ENCODE peak calls at places on chromosomes 2 and 18, in eight cellular contexts. N is IMR-90, I is GM10248, W is AG09319, M is prostate gland, F is fibroblast of the aortic adventitia, U is foreskin fibroblast, A is Calu3. Q is an unnamed sample.
A peak's percentile ranks its signal among the peaks of the same experiment; 100 is the strongest.

GRCh38 chr2:64831134-64831976 is 157.8 kb upstream of the SLC1A4 start:
- DNase-seq in N (peak; percentile 89), I (peak; percentile 86), W (peak; percentile 67), M (peak; percentile 36), F (peak; percentile 95), U (peak; percentile 96), A (peak; percentile 99), Q (no peak)

GRCh38 chr18:43805646-43806194 is 528.4 kb upstream of the SYT4 start:
- DNase-seq in N (no peak), I (no peak), W (no peak), M (no peak), F (peak; percentile 5), U (peak; percentile 21), A (no peak), Q (no peak)

GRCh38 chr2:195687320-195688086 is 30.5 kb downstream of the SLC39A10 start:
- DNase-seq in N (no peak), I (no peak), W (no peak), M (no peak), F (no peak), U (no peak), A (no peak), Q (no peak)

GRCh38 chr2:134499307-134499706 is 219.5 kb downstream of the TMEM163 start:
- DNase-seq in N (no peak), I (no peak), W (no peak), M (no peak), F (no peak), U (no peak), A (no peak), Q (no peak)

GRCh38 chr2:75570948-75571729 is 10.4 kb upstream of the EVA1A start:
- DNase-seq in N (peak; percentile 76), I (no peak), W (no peak), M (no peak), F (peak; percentile 49), U (no peak), A (no peak), Q (no peak)

GRCh38 chr18:48834421-48835011 is 116.2 kb downstream of the SMAD7 start:
- DNase-seq in N (peak; percentile 96), I (peak; percentile 71), W (peak; percentile 65), M (no peak), F (peak; percentile 86), U (peak; percentile 97), A (peak; percentile 75), Q (no peak)

GRCh38 chr2:237475704-237476107 is 11.3 kb upstream of the MLPH start:
- DNase-seq in N (peak; percentile 60), I (no peak), W (no peak), M (no peak), F (peak; percentile 36), U (no peak), A (peak; percentile 34), Q (no peak)

GRCh38 chr2:65137197-65137780 is 7.4 kb upstream of the RAB1A start:
- DNase-seq in N (no peak), I (no peak), W (no peak), M (no peak), F (no peak), U (no peak), A (no peak), Q (no peak)

GRCh38 chr2:2805263-2805662 is 474.2 kb upstream of the MYT1L start:
- DNase-seq in N (no peak), I (no peak), W (no peak), M (no peak), F (no peak), U (no peak), A (no peak), Q (no peak)

GRCh38 chr18:37956902-37957301 is 391.3 kb upstream of the CELF4 start:
- DNase-seq in N (no peak), I (no peak), W (no peak), M (no peak), F (no peak), U (no peak), A (no peak), Q (no peak)

GRCh38 chr18:37955201-37955600 is 389.6 kb upstream of the CELF4 start:
- DNase-seq in N (no peak), I (no peak), W (no peak), M (no peak), F (no peak), U (no peak), A (no peak), Q (no peak)

GRCh38 chr18:37956020-37956419 is 390.4 kb upstream of the CELF4 start:
- DNase-seq in N (no peak), I (no peak), W (no peak), M (no peak), F (no peak), U (no peak), A (no peak), Q (no peak)

GRCh38 chr18:37962316-37962966 is 396.8 kb upstream of the CELF4 start:
- DNase-seq in N (no peak), I (no peak), W (no peak), M (no peak), F (no peak), U (no peak), A (no peak), Q (no peak)

DNA sequence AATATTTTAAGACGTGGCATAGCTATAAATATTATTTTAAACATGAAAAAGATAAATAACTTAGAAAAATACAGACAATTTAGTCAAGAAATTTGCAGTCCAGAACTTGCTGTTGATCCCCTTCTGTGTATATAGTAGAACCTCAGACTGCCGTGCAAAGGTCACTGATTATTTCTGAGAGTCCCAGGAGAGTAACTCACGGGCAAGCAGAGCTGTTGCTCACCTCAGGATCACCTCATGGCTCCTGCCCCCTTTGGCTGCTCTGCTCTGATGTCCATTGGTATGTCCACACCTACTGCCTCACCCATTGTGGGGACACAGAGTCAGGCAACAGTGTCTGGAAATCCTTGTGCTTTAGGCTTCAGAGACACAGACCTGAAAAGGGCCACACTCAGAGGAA is 392.9 kb upstream of the CELF4 start:
- DNase-seq in N (no peak), I (no peak), W (no peak), M (no peak), F (no peak), U (no peak), A (no peak), Q (no peak)
- TF ChIP-seq CTCF in N (no peak), I (no peak), W (no peak), M (no peak), F (no peak), U (no peak), A (no peak), Q (no peak)

GRCh38 chr18:65567372-65567771 is 183.4 kb upstream of the CDH7 start:
- DNase-seq in N (no peak), I (no peak), W (no peak), M (no peak), F (no peak), U (no peak), A (peak; percentile 19), Q (no peak)
- TF ChIP-seq CTCF in N (no peak), I (no peak), W (no peak), M (no peak), F (no peak), U (no peak), A (peak; percentile 24), Q (no peak)

GRCh38 chr2:714005-714741 is 37.0 kb upstream of the TMEM18 start:
- DNase-seq in N (peak; percentile 54), I (peak; percentile 76), W (peak; percentile 12), M (peak; percentile 39), F (peak; percentile 50), U (peak; percentile 23), A (peak; percentile 49), Q (peak; percentile 63)
- TF ChIP-seq CTCF in N (peak; percentile 66), I (peak; percentile 81), W (peak; percentile 84), M (no peak), F (peak; percentile 69), U (peak; percentile 81), A (peak; percentile 17), Q (peak; percentile 55)

GRCh38 chr18:32289480-32290075 is 99.7 kb downstream of the MEP1B start:
- DNase-seq in N (peak; percentile 72), I (peak; percentile 41), W (peak; percentile 44), M (peak; percentile 55), F (peak; percentile 80), U (peak; percentile 39), A (peak; percentile 77), Q (no peak)
- TF ChIP-seq CTCF in N (peak; percentile 76), I (peak; percentile 54), W (peak; percentile 86), M (peak; percentile 14), F (peak; percentile 87), U (peak; percentile 91), A (peak; percentile 57), Q (peak; percentile 57)

DNA sequence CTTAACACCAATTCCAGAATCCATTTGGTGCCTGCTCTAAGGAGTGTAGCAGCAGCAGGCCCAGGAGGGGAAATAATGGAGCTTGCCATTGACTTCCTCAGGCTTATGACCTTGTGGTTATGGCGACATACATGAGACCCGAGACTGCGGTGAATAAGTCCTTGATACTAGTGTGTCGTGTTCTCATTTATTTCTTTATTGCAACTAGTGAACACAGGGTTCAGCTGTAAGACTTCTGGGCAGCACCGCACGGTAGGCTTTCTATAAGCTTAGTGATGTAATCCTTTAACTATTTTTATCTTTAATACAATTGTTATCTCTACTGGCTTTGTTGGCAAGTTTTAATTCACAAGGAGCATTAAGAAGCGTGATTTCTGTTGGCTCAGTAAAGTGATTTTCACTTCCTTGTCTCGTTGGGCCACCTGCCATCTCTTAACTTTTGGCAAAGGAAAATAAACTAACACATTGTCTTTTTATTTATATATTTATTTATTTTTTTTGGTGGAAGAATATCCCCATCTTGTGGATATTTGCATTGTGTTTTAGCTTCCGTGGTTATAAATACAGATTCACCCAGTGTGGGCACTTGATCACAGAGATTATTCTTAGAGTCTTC is 139.8 kb downstream of the LTBP1 start:
- DNase-seq in N (peak; percentile 67), I (no peak), W (no peak), M (peak; percentile 40), F (peak; percentile 91), U (no peak), A (peak; percentile 36), Q (no peak)
- TF ChIP-seq CTCF in N (peak; percentile 16), I (no peak), W (no peak), M (no peak), F (no peak), U (no peak), A (peak; percentile 32), Q (no peak)

DNA sequence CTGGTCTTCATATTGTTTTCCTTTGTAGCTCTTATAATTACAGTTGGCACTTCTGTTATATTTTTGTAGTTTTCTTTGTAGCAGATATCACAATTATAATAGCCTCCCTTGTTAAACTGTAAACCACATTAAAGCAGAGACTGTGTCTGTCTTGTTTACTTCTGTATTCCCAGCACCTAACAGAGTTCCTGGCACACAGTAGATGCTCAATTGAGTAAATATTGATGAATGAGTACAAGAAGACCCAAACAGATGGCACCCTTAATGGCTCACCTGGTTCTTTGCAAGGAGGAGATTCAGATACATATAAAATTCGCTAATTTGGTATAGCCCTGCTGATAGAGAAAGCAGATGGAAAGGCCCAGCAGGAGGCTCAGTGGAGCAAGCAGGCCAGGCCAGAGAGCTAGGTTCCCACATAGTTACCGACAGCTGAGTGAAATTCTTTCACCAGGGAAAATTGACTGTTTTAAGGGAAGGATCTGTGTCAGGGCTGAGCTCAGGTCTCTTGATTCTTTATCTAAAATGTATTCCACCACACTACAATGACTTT is 120.1 kb downstream of the NUP35 start:
- DNase-seq in N (no peak), I (no peak), W (no peak), M (no peak), F (no peak), U (no peak), A (no peak), Q (no peak)
- TF ChIP-seq CTCF in N (no peak), I (no peak), W (no peak), M (no peak), F (no peak), U (no peak), A (no peak), Q (no peak)

GRCh38 chr2:164840930-164841718 is 499 bp downstream of the COBLL1 start:
- DNase-seq in N (peak; percentile 32), I (peak; percentile 43), W (no peak), M (peak; percentile 72), F (peak; percentile 64), U (peak; percentile 31), A (peak; percentile 72), Q (peak; percentile 39)
- TF ChIP-seq CTCF in N (peak; percentile 4), I (no peak), W (no peak), M (no peak), F (peak; percentile 23), U (peak; percentile 20), A (no peak), Q (no peak)

Q was measured in mesothelial cell of epicardium.